ENCODE peak calls at places on chromosome 12, in six cellular contexts. N, P, Z, I, V and O are unnamed samples.

GRCh38 chr12:6229823-6230222 is 29.6 kb downstream of the CD9 start:
- DNase-seq in N (peak), V (no peak), Z (peak), P (peak), I (peak), O (no peak)

GRCh38 chr12:121949643-121950397 is 31.4 kb downstream of the CFAP251 start:
- DNase-seq in N (peak), V (no peak), P (peak), Z (peak), I (no peak), O (no peak)

GRCh38 chr12:124698211-124698997 is 131.0 kb upstream of the NCOR2 start:
- DNase-seq in Z (peak), P (no peak), I (no peak), V (no peak), N (peak), O (no peak)

GRCh38 chr12:113043240-113043639 is 13.3 kb upstream of the DTX1 start:
- DNase-seq in Z (no peak), I (no peak), P (no peak), V (no peak), N (no peak), O (no peak)

GRCh38 chr12:113242560-113242959 is 21.3 kb downstream of the TPCN1 start:
- DNase-seq in V (no peak), I (no peak), P (no peak), N (no peak), Z (no peak), O (no peak)

GRCh38 chr12:49339464-49339861 is 2.5 kb upstream of the C1QL4 start:
- DNase-seq in P (no peak), V (no peak), N (no peak), Z (peak), I (no peak), O (no peak)

GRCh38 chr12:124703852-124704251 is 136.4 kb upstream of the NCOR2 start:
- DNase-seq in N (no peak), P (no peak), Z (no peak), V (no peak), I (no peak), O (no peak)

GRCh38 chr12:62898568-62898967 is 36.4 kb downstream of the PPM1H start:
- DNase-seq in N (peak), P (peak), V (no peak), Z (no peak), I (no peak), O (no peak)

GRCh38 chr12:84698576-84699333 is 213.8 kb downstream of the SLC6A15 start:
- DNase-seq in Z (no peak), I (no peak), P (peak), N (no peak), V (no peak), O (no peak)

GRCh38 chr12:4269279-4269991 is 4.1 kb upstream of the CCND2 start:
- DNase-seq in I (no peak), Z (no peak), P (peak), V (peak), N (no peak), O (peak)

GRCh38 chr12:42568952-42569916 is 20.3 kb downstream of the PRICKLE1 start:
- DNase-seq in N (peak), V (no peak), I (peak), Z (peak), P (peak), O (no peak)

GRCh38 chr12:65824314-65824563 is at the start of gene HMGA2:
- DNase-seq in V (no peak), N (no peak), I (no peak), P (no peak), Z (peak), O (no peak)

GRCh38 chr12:121787063-121787774 is 6.3 kb downstream of the RHOF start:
- DNase-seq in N (no peak), V (no peak), Z (no peak), P (no peak), I (no peak), O (peak)

GRCh38 chr12:127393896-127394295 is 873.1 kb upstream of the TMEM132C start:
- DNase-seq in P (no peak), V (no peak), Z (peak), N (no peak), I (no peak), O (no peak)

GRCh38 chr12:3364661-3365264 is 126.2 kb upstream of the PRMT8 start:
- DNase-seq in P (no peak), N (no peak), I (no peak), V (no peak), Z (no peak), O (no peak)

GRCh38 chr12:105235299-105235746 is 651 bp downstream of the APPL2 start:
- DNase-seq in I (no peak), P (peak), V (no peak), Z (no peak), N (peak), O (no peak)

GRCh38 chr12:77372469-77372868 is 307.1 kb upstream of the E2F7 start:
- DNase-seq in P (no peak), V (no peak), N (no peak), I (no peak), Z (no peak), O (no peak)

GRCh38 chr12:69196302-69197288 is 42.8 kb upstream of the CPSF6 start:
- DNase-seq in V (no peak), N (peak), P (peak), I (no peak), Z (no peak), O (no peak)

GRCh38 chr12:67911293-67911637 is 78.0 kb upstream of the IFNG-AS1 start:
- DNase-seq in N (no peak), V (no peak), Z (no peak), P (no peak), I (no peak), O (no peak)

GRCh38 chr12:48815281-48816110 is 2.8 kb upstream of the CACNB3 start:
- DNase-seq in V (peak), I (peak), N (peak), P (peak), Z (peak), O (no peak)

GRCh38 chr12:118190266-118190665 is 54.3 kb downstream of the PEBP1 start:
- DNase-seq in V (no peak), P (no peak), I (no peak), N (no peak), Z (peak), O (no peak)